ENCODE peak calls at places on chromosomes 7 and 10, in six cellular contexts. G is A549, L is GM12878, V is endothelial cell of umbilical vein, A is HepG2, R is K562. H is an unnamed sample.

GRCh38 chr10:95792874-95793285 is 36.9 kb downstream of the ENTPD1 start:
- DNase-seq in G (no peak), L (peak), V (peak), A (no peak), R (no peak), H (peak)

GRCh38 chr10:62399211-62399610 is 25.0 kb downstream of the ZNF365 start:
- DNase-seq in G (no peak), L (no peak), V (no peak), A (no peak), R (no peak), H (no peak)

GRCh38 chr10:59880019-59880717 is 26.2 kb downstream of the CCDC6 start:
- DNase-seq in G (no peak), L (no peak), V (no peak), A (no peak), R (no peak), H (no peak)

GRCh38 chr10:10886861-10887539 is 130.7 kb upstream of the CELF2 start:
- DNase-seq in G (no peak), L (no peak), V (no peak), A (no peak), R (no peak), H (no peak)

GRCh38 chr7:30225863-30226361 is 58.5 kb upstream of the ZNRF2 start:
- DNase-seq in G (no peak), L (peak), V (peak), A (no peak), R (no peak), H (peak)

GRCh38 chr10:72612203-72612826 is 13.6 kb downstream of the MICU1 start:
- DNase-seq in G (no peak), L (no peak), V (peak), A (no peak), R (no peak), H (no peak)

GRCh38 chr7:43693687-43694398 is 35.5 kb downstream of the COA1 start:
- DNase-seq in G (peak), L (no peak), V (peak), A (peak), R (no peak), H (no peak)

GRCh38 chr10:1715821-1716220 is 21.5 kb downstream of the ADARB2 start:
- DNase-seq in G (peak), L (peak), V (no peak), A (no peak), R (peak), H (peak)

GRCh38 chr7:93949468-93949867 is 27.9 kb downstream of the GNG11 start:
- DNase-seq in G (peak), L (no peak), V (peak), A (no peak), R (no peak), H (no peak)

GRCh38 chr10:103765168-103765567 is 90.2 kb downstream of the SH3PXD2A start:
- DNase-seq in G (no peak), L (no peak), V (peak), A (peak), R (no peak), H (no peak)

GRCh38 chr7:3087243-3087642 is 43.6 kb upstream of the CARD11 start:
- DNase-seq in G (no peak), L (no peak), V (no peak), A (no peak), R (no peak), H (no peak)

GRCh38 chr10:73886085-73886529 is 11.8 kb upstream of the CAMK2G start:
- DNase-seq in G (peak), L (no peak), V (peak), A (peak), R (peak), H (peak)

GRCh38 chr10:91104185-91105041 is 116.0 kb upstream of the PCGF5 start:
- DNase-seq in G (no peak), L (no peak), V (no peak), A (no peak), R (peak), H (no peak)

GRCh38 chr7:73722785-73723184 is 3.3 kb upstream of the STX1A start:
- DNase-seq in G (no peak), L (no peak), V (no peak), A (no peak), R (no peak), H (no peak)

GRCh38 chr7:101171442-101171837 is 6.1 kb upstream of the VGF start:
- DNase-seq in G (no peak), L (no peak), V (no peak), A (no peak), R (no peak), H (no peak)

GRCh38 chr10:124094419-124094785 is 1.0 kb upstream of the CHST15 start:
- DNase-seq in G (no peak), L (no peak), V (no peak), A (no peak), R (no peak), H (no peak)
- H3K4me3 ChIP-seq in G (peak), L (no peak), V (peak), A (peak), R (no peak), H (no peak)

DNA sequence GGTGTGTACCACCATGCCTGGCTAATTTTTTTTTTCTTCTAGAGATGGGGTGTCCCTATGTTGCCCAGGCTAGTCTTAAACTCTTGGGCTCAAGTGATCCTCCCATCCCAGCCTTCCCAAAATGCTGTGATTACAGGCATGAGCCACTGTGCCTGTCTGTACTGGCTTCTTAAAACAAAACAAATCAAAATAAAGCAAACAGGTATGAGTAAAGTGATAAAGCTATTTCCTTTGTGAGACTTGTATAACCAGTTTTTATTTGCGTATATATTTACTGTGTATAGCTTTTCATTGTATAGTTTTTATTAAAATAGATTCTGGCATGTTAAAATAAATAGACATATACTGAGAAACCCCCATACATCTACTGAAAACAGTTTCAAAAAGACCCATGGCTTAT is 14.3 kb downstream of the LCOR start:
- DNase-seq in G (no peak), L (no peak), V (no peak), A (no peak), R (no peak), H (no peak)
- TF ChIP-seq MAX in G (no peak), L (no peak), V (no peak), A (no peak), R (no peak), H (no peak)

DNA sequence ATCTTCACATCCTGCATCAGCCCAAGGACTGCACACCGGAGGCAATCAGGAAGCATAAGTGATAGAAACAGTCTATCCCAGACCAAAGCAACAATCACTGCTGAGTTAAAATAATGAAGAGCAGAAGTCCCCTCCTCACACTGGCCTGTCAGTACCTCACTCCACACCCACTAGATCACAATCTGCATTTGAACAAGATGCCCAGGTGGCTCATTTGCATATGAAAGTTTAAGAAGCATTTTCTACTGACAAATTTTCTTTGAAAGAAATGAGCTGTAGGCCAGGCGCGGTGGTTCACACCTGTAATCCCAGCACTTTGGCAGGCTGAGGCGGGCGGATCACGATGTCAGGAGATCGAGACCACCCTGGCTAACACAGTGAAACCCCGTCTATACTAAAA is 77.4 kb downstream of the CUL2 start:
- DNase-seq in G (no peak), L (no peak), V (no peak), A (no peak), R (no peak), H (no peak)
- TF ChIP-seq MYC in G (no peak), L (no peak), V (no peak), A (no peak), R (no peak), H (no peak)

GRCh38 chr7:24576171-24577052 is 3.2 kb downstream of the PALS2 start:
- DNase-seq in G (peak), L (peak), V (peak), A (peak), R (peak), H (peak)
- H3K4me3 ChIP-seq in G (no peak), L (peak), V (no peak), A (no peak), R (no peak), H (no peak)

GRCh38 chr10:49598986-49599385 is 11.1 kb upstream of the SLC18A3 start:
- DNase-seq in G (no peak), L (no peak), V (no peak), A (no peak), R (no peak), H (no peak)
- TF ChIP-seq MAX in G (no peak), L (no peak), V (no peak), A (no peak), R (no peak), H (no peak)

H was measured in NB4.